ENCODE peak calls at places on chromosomes 11 and 22, in eight cellular contexts. M is Peyer's patch, O is A549, N is thyroid gland, H is ovary, I is IMR-90, W is adrenal gland, C is prostate gland. D is an unnamed sample. For H3K4me1, the result is how much of the 10 kb centered on the place peaks cover.

GRCh38 chr11:2795491-2795991 is 90.0 kb downstream of the CDKN1C start:
- DNase-seq in M (no peak), O (no peak), W (peak), I (no peak), N (peak), C (no peak), H (peak), D (no peak)

GRCh38 chr11:116221351-116221750 is 551.4 kb downstream of the BUD13 start:
- DNase-seq in C (no peak), M (no peak), I (no peak), W (no peak), O (no peak), H (no peak), N (no peak), D (no peak)

GRCh38 chr11:114057147-114057546 is 2.4 kb upstream of the ZBTB16 start:
- DNase-seq in C (no peak), O (no peak), N (peak), M (no peak), I (no peak), W (peak), H (no peak), D (no peak)

GRCh38 chr22:30017375-30017774 is 62.9 kb upstream of the HORMAD2 start:
- DNase-seq in I (peak), H (no peak), N (no peak), M (no peak), C (no peak), W (no peak), O (no peak), D (no peak)

GRCh38 chr11:130478881-130479280 is 30.4 kb downstream of the ADAMTS15 start:
- DNase-seq in C (no peak), I (peak), O (no peak), W (no peak), M (no peak), H (peak), N (no peak), D (peak)

GRCh38 chr11:47504910-47505309 is 48.0 kb downstream of the CELF1 start:
- DNase-seq in I (no peak), O (no peak), H (no peak), W (no peak), C (no peak), N (no peak), M (no peak), D (no peak)

GRCh38 chr11:102530558-102530957 is at the start of gene MMP7:
- DNase-seq in I (peak), O (peak), M (no peak), H (no peak), N (no peak), C (no peak), W (no peak), D (no peak)

GRCh38 chr22:20004464-20004863 is 12.2 kb downstream of the ARVCF start:
- DNase-seq in W (no peak), O (no peak), N (no peak), H (no peak), C (no peak), M (no peak), I (no peak), D (no peak)

GRCh38 chr22:30262917-30263741 is 3.5 kb downstream of the OSM start:
- DNase-seq in I (peak), O (no peak), W (peak), C (peak), M (peak), H (peak), N (peak), D (peak)

GRCh38 chr11:33636104-33636503 is 64.5 kb downstream of the C11orf91 start:
- DNase-seq in M (no peak), N (no peak), H (no peak), W (no peak), C (no peak), I (no peak), O (no peak), D (no peak)

GRCh38 chr11:95058622-95059021 is 8.1 kb upstream of the SRSF8 start:
- DNase-seq in O (no peak), H (no peak), I (no peak), M (no peak), N (no peak), C (no peak), W (no peak), D (no peak)

GRCh38 chr11:102457865-102458264 is 5.3 kb upstream of the TMEM123 start:
- DNase-seq in W (no peak), N (no peak), H (no peak), M (no peak), C (no peak), O (no peak), I (no peak), D (no peak)

GRCh38 chr22:49752598-49753091 is 75.0 kb downstream of the BRD1 start:
- DNase-seq in I (no peak), H (no peak), W (no peak), N (no peak), O (no peak), M (no peak), C (no peak), D (no peak)

GRCh38 chr11:102599642-102600261 is 25.4 kb downstream of the MMP20 start:
- DNase-seq in C (no peak), M (no peak), O (peak), I (peak), N (no peak), W (no peak), H (no peak), D (no peak)

GRCh38 chr11:38814670-38815069 is 2216.6 kb upstream of the RAG2 start:
- DNase-seq in N (no peak), C (no peak), M (no peak), O (no peak), H (no peak), I (peak), W (no peak), D (no peak)

GRCh38 chr11:121071456-121072236 is 29.4 kb upstream of the TECTA start:
- DNase-seq in W (no peak), C (no peak), N (no peak), M (no peak), I (no peak), O (no peak), H (no peak), D (no peak)

GRCh38 chr22:17974087-17974486 is 50.3 kb downstream of the MICAL3 start:
- DNase-seq in C (no peak), H (no peak), N (no peak), M (no peak), O (no peak), W (no peak), I (no peak), D (no peak)

GRCh38 chr22:36979511-36979910 is 39.7 kb downstream of the TST start:
- DNase-seq in W (no peak), I (no peak), H (no peak), C (no peak), M (no peak), O (no peak), N (no peak), D (no peak)

GRCh38 chr11:47923667-47924066 is 56.7 kb upstream of the PTPRJ start:
- DNase-seq in M (no peak), N (peak), H (no peak), W (peak), I (peak), C (peak), O (no peak), D (no peak)

GRCh38 chr11:19676508-19677379 is 35.9 kb upstream of the NAV2 start:
- DNase-seq in N (peak), I (no peak), W (no peak), M (no peak), O (no peak), C (no peak), H (no peak), D (no peak)

GRCh38 chr22:24486501-24486921 is 8.6 kb upstream of the UPB1 start:
- DNase-seq in I (peak), O (peak), H (no peak), W (no peak), N (no peak), C (no peak), M (no peak), D (no peak)

GRCh38 chr22:19448076-19448607 is 631 bp upstream of the C22orf39 start:
- DNase-seq in C (peak), I (peak), H (no peak), M (peak), O (peak), W (peak), N (peak), D (no peak)

GRCh38 chr11:131295986-131296385 is 74.4 kb upstream of the NTM start:
- DNase-seq in M (no peak), H (no peak), O (no peak), C (no peak), W (no peak), I (no peak), N (no peak), D (no peak)

GRCh38 chr11:12118940-12119339 is 8.6 kb downstream of the MICAL2 start:
- DNase-seq in I (peak), N (no peak), C (no peak), H (peak), M (no peak), W (no peak), O (no peak), D (no peak)

GRCh38 chr11:46247664-46248063 is 29.8 kb upstream of the CREB3L1 start:
- DNase-seq in H (no peak), W (peak), M (no peak), O (peak), N (peak), I (peak), C (peak), D (no peak)

GRCh38 chr11:134683860-134684259 is 271.8 kb upstream of the B3GAT1 start:
- DNase-seq in H (no peak), W (no peak), N (no peak), C (no peak), M (no peak), I (no peak), O (no peak), D (no peak)

GRCh38 chr11:122115520-122116343 is at the start of gene BLID:
- DNase-seq in C (peak), W (no peak), H (no peak), I (peak), O (no peak), N (peak), M (no peak), D (peak)

DNA sequence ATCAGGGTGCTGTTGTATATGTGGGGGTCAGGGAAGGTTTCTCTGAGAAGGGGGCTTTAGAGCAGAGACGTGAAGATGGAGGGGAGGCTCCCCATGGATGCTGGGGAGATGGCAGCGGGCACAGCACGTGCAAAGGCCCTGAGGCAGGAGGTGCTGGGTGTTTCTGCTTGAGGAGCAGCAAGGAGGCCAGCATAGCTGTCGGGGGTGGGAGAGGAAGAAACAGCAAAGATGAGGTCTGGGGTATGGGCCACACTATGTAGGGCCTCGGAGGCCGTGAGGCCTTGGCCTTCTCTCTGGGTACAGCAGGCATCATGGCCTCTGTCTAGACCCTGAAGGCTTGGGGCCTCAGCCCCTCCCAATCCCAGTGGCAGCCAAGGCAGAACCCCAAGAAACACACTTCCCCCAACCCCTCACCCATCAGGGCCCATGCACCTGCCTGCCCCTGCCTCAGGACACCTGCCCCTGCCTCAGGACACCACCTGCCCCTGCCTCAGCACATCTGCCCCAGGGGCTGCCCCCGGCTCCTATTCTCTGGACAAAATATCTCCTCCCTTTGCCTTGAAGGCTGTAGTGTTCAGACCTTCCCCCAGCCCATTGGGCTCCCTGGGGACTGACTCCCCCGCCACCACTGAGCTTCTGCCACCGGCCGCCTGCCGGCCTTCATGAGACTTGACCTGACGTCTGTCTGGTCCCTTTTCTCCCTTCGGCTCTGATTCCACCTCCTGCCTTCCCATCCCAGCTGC is 6.2 kb downstream of the ALDH3B1 start:
- DNase-seq in O (no peak), C (no peak), I (no peak), W (no peak), M (no peak), N (no peak), H (no peak), D (no peak)
- H3K27ac ChIP-seq in O (peak), C (no peak), I (no peak), W (no peak), M (peak), N (no peak), H (no peak), D (peak)

GRCh38 chr22:45216133-45217003 is 24.3 kb downstream of the KIAA0930 start:
- DNase-seq in I (peak), C (no peak), W (no peak), M (no peak), O (no peak), N (no peak), H (no peak), D (no peak)
- H3K4me1 ChIP-seq in I (under half), C (under half), W (under half), M (under half), O (under half), N (under half), H (under half), D (half or more)

GRCh38 chr11:88535916-88536547 is 198.5 kb upstream of the CTSC start:
- DNase-seq in I (peak), H (no peak), N (no peak), C (no peak), O (peak), W (no peak), M (no peak), D (no peak)
- TF ChIP-seq POLR2A in I (no peak), H (no peak), N (no peak), C (no peak), O (no peak), W (no peak), M (no peak), D (no peak)

GRCh38 chr11:126615819-126616218 is 260.3 kb downstream of the ST3GAL4 start:
- DNase-seq in N (no peak), C (no peak), H (no peak), M (no peak), I (no peak), O (no peak), W (no peak), D (no peak)

GRCh38 chr11:126624491-126624890 is 269.0 kb downstream of the ST3GAL4 start:
- DNase-seq in C (no peak), H (no peak), O (no peak), W (no peak), N (no peak), M (no peak), I (no peak), D (no peak)

DNA sequence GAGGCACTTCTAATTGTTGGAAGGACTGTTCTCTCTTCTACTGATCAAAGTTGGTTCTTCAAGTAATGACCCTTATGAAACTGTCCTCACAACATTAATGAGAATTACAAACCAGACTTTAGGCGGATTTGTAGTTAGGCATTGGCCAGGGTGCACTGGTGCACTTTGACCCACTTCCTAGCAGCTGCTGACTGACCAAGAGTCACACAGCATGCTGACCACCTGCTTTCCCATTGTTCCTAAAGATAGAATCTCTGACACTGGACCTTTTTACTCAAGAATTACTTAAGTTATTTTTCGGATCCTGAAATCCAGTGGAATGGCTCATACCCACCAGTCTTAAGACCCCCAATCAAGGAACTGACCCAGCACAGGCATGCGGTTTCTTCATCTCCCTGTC is 264.0 kb downstream of the ST3GAL4 start:
- DNase-seq in C (no peak), M (no peak), H (no peak), I (no peak), W (no peak), N (no peak), O (no peak), D (no peak)
- H3K27ac ChIP-seq in C (no peak), M (no peak), H (no peak), I (no peak), W (no peak), N (no peak), O (no peak), D (no peak)

DNA sequence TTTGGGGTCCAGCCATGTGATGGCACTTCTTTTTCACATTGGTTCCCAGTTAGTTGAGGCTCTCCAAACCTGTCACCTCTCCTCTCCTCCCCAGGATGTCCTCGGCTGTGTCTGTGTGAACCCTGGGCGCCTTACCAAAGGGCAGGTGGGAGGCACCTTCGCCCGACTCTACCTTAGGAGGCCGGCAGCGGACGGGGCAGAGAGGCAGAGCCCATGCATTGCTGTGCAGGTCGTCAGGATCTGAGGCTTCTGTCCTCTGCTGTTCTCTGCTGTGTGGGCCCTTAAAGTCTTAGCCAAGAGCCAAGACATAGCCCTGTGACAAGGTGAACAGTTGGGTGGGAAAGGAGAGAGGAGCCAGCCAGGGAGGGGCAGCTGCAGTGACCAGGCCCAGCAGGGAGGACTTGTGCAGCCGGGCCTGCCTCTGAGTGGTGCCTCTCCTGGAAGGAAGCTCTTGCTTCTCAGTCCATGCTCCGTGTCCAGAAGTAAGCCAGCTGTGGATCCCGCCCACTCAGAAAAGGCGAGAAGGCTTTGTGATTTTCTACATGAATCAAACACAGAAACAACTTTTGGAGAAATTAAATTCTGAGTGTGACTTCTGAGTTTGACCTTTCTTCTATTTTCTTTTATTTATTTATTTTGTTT is 17.5 kb upstream of the CDC42EP2 start:
- DNase-seq in M (no peak), W (no peak), C (no peak), O (no peak), H (no peak), N (peak), I (no peak), D (no peak)
- H3K4me1 ChIP-seq in M (under half), W (under half), C (under half), O (under half), H (half or more), N (half or more), I (half or more), D (under half)

GRCh38 chr11:65873280-65874156 is 918 bp upstream of the EFEMP2 start:
- DNase-seq in O (peak), I (peak), H (peak), M (peak), W (peak), N (peak), C (peak), D (peak)
- TF ChIP-seq POLR2A in O (peak), I (peak), H (peak), M (peak), W (peak), N (no peak), C (peak), D (peak)

D was measured in tibial nerve.